ENCODE peak calls at places on chromosomes 16 and 17, in ten cellular contexts. D is HCT116, Y is A549, K is uterus, N is body of pancreas, V is adrenal gland, G is tibial nerve, R is transverse colon, M is IMR-90, L is esophagus squamous epithelium. X is an unnamed sample.

GRCh38 chr17:14559220-14559619 is 258.3 kb downstream of the HS3ST3B1 start:
- DNase-seq in R (no peak), K (no peak), G (no peak), V (no peak), Y (no peak), M (no peak), L (no peak), D (no peak), N (no peak), X (no peak)

GRCh38 chr16:21037736-21038135 is 112.9 kb downstream of the DNAH3 start:
- DNase-seq in D (no peak), V (no peak), G (no peak), Y (no peak), N (no peak), K (no peak), R (no peak), M (no peak), L (no peak), X (no peak)

GRCh38 chr17:76498886-76499667 is 2.1 kb downstream of the RHBDF2 start:
- DNase-seq in K (no peak), M (no peak), R (no peak), Y (no peak), D (no peak), G (no peak), L (no peak), V (no peak), N (peak; percentile 39), X (no peak)

GRCh38 chr17:35577826-35578194 is 561 bp downstream of the PEX12 start:
- DNase-seq in R (peak; percentile 19), Y (no peak), K (no peak), V (no peak), D (no peak), N (peak; percentile 19), M (peak; percentile 18), L (no peak), G (no peak), X (no peak)

GRCh38 chr17:82858376-82859126 is 18.7 kb upstream of the ZNF750 start:
- DNase-seq in D (no peak), M (no peak), Y (no peak), L (no peak), R (no peak), G (no peak), N (peak; percentile 29), K (no peak), V (no peak), X (no peak)

GRCh38 chr16:89898201-89898967 is 20.3 kb upstream of the MC1R start:
- DNase-seq in D (no peak), G (no peak), L (no peak), N (no peak), M (no peak), V (no peak), Y (no peak), R (no peak), K (no peak), X (no peak)

GRCh38 chr17:14396542-14396941 is 95.7 kb downstream of the HS3ST3B1 start:
- DNase-seq in L (no peak), K (no peak), N (no peak), D (no peak), G (no peak), V (no peak), Y (peak; percentile 14), M (peak; percentile 34), R (no peak), X (no peak)

GRCh38 chr17:45905812-45906211 is 11.5 kb downstream of the MAPT start:
- DNase-seq in D (no peak), M (no peak), V (no peak), Y (no peak), G (no peak), K (no peak), R (no peak), N (no peak), L (no peak), X (no peak)

GRCh38 chr17:42999003-42999525 is 845 bp downstream of the RPL27 start:
- DNase-seq in L (no peak), R (no peak), K (no peak), M (no peak), Y (no peak), V (no peak), G (no peak), N (no peak), D (no peak), X (no peak)

GRCh38 chr17:43006639-43007551 is at the start of gene IFI35:
- DNase-seq in L (peak; percentile 34), N (peak; percentile 89), R (peak; percentile 93), M (peak; percentile 82), K (peak; percentile 87), G (peak; percentile 83), Y (peak; percentile 85), V (peak; percentile 94), D (peak; percentile 42), X (peak; percentile 89)

GRCh38 chr17:42997984-42998938 is at the start of gene RPL27:
- DNase-seq in M (peak; percentile 100), D (peak; percentile 100), R (peak; percentile 99), L (peak; percentile 97), K (peak; percentile 99), V (peak; percentile 100), Y (peak; percentile 100), G (peak; percentile 98), N (peak; percentile 99), X (peak; percentile 99)

DNA sequence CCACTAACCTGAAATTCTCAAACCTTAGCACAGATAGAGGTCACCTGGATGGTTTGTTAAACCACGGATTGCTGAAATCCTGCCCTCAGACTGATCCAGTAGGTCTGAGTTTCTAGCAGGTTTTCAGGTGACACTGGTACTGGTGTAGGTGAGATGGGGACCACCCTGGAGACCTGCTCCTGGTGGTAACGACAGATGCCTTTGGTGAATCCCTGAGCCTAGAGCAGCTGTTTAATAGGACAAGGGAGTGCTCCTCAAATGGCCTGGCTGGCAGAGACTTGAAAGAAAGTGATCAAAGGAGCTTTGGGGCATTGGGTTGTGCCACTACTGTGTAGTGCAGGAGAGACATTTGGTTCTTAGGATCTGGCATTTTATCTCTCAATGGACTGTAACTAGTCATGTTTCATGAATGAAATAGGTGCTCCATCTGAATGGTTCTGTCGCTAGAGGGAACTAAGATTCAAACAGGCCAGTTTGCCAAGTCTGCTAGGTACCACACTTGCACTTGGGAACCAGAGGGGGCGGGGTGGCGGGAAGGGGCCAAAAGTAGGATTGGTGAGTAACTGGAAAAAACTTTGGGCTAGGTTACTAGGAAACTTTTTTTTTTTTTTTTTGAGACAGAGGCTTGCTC is 2.9 kb upstream of the IFI35 start:
- DNase-seq in G (no peak), M (peak; percentile 50), R (no peak), D (peak; percentile 61), K (no peak), V (no peak), Y (peak; percentile 80), L (no peak), N (peak; percentile 45), X (no peak)
- TF ChIP-seq CTCF in G (no peak), M (no peak), R (no peak), D (peak; percentile 23), K (no peak), V (no peak), Y (no peak), L (no peak), N (no peak), X (peak; percentile 5)

DNA sequence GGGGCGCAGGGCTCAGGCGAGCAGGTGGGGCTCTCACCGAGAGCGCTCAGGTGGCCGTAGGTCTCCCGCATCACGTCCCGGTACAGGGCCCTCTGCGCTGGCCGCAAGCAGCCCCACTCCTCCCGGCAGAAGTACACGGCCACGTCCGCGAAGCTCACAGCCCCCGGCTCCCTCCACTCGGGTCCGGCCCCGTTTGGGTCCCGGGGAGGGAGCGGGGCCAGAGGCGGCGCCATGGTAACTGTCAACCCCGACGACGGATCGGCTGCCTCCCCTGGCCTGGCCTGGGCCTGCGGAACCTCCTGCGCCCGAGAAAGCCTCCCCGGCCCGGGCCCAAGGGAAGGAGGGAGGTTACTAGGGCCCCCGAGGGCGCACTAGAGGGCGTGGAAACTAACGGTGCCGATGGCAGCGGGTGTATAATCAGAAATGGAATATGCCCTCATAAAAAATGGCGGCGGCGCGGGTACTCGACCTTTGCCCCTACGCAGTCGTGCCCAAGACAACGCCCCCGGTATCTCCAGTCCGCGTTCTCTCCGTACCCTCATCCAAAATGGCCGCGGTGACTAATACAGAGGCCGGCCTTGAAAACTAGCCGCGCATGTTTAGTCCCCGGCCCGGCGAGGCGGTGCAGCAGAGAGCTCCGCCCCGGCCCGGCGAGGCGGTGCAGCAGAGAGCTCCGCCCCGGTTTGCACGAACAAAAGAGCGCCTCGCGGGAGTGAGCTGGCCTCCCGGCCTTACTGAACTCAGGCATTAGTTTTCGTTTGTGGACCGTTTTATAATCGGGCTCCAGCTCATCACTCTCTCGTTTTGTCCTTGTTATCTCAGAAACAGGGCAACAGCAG is at the start of gene ZNF764:
- DNase-seq in N (peak; percentile 99), L (peak; percentile 93), D (peak; percentile 97), K (peak; percentile 98), R (peak; percentile 99), V (peak; percentile 99), G (peak; percentile 98), M (peak; percentile 96), Y (peak; percentile 99), X (peak; percentile 99)
- TF ChIP-seq POLR2A in N (peak; percentile 69), L (no peak), D (peak; percentile 88), K (peak; percentile 36), R (peak; percentile 67), V (peak; percentile 37), G (peak; percentile 19), M (peak; percentile 40), Y (peak; percentile 55), X (no peak)

GRCh38 chr16:11296706-11297491 is 15.8 kb upstream of the PRM1 start:
- DNase-seq in M (no peak), V (no peak), D (no peak), N (peak; percentile 67), L (no peak), K (no peak), R (no peak), G (no peak), Y (no peak), X (no peak)
- H3K27ac ChIP-seq in M (no peak overlapping the region), V (no peak overlapping the region), D (no peak overlapping the region), N (peak overlapping the region; percentile 62), L (no peak overlapping the region), K (peak overlapping the region; percentile 59), R (peak overlapping the region; percentile 38), G (no peak overlapping the region), Y (no peak overlapping the region), X (no peak overlapping the region)

GRCh38 chr16:87704754-87705353 is 60.9 kb downstream of the KLHDC4 start:
- DNase-seq in G (no peak), V (no peak), N (no peak), R (no peak), L (no peak), Y (no peak), D (no peak), K (no peak), M (no peak), X (no peak)

GRCh38 chr16:87706278-87707000 is 59.3 kb downstream of the KLHDC4 start:
- DNase-seq in R (no peak), M (no peak), V (no peak), D (no peak), K (no peak), G (no peak), N (peak; percentile 41), Y (no peak), L (no peak), X (no peak)

GRCh38 chr16:87707714-87708113 is 58.1 kb downstream of the KLHDC4 start:
- DNase-seq in G (no peak), V (no peak), D (no peak), L (no peak), K (no peak), N (no peak), M (no peak), R (no peak), Y (no peak), X (no peak)

GRCh38 chr16:87707097-87707496 is 58.7 kb downstream of the KLHDC4 start:
- DNase-seq in R (no peak), M (no peak), G (no peak), L (no peak), D (no peak), N (no peak), Y (no peak), K (no peak), V (no peak), X (no peak)

GRCh38 chr16:87705780-87706277 is 60.0 kb downstream of the KLHDC4 start:
- DNase-seq in L (no peak), R (no peak), V (no peak), Y (no peak), K (no peak), G (no peak), D (no peak), N (peak; percentile 55), M (no peak), X (no peak)
- TF ChIP-seq CTCF in L (no peak), R (no peak), V (no peak), Y (no peak), K (no peak), G (no peak), D (no peak), N (no peak), M (no peak), X (no peak)